ENCODE peak calls at places on chromosome 17, in seven cellular contexts. One of them, this sample, is unnamed.

GRCh38 chr17:43591750-43592562 is 45.8 kb upstream of the ETV4 start:
- DNase-seq in H9: no peak
- DNase-seq in endothelial cell of umbilical vein: peak; percentile 94
- DNase-seq in SK-N-SH: peak; percentile 52
- DNase-seq in transverse colon: peak; percentile 39
- DNase-seq in testis: peak; percentile 29
- DNase-seq in IMR-90: peak; percentile 92
- DNase-seq in this sample: peak; percentile 68

GRCh38 chr17:3636908-3637373 is 381 bp downstream of the CTNS start:
- DNase-seq in H9: no peak
- DNase-seq in endothelial cell of umbilical vein: no peak
- DNase-seq in SK-N-SH: no peak
- DNase-seq in transverse colon: no peak
- DNase-seq in testis: no peak
- DNase-seq in IMR-90: no peak
- DNase-seq in this sample: no peak

GRCh38 chr17:2400474-2400866 is 390 bp downstream of the MNT start:
- DNase-seq in H9: peak; percentile 82
- DNase-seq in endothelial cell of umbilical vein: peak; percentile 51
- DNase-seq in SK-N-SH: peak; percentile 51
- DNase-seq in transverse colon: peak; percentile 61
- DNase-seq in testis: no peak
- DNase-seq in IMR-90: no peak
- DNase-seq in this sample: peak; percentile 44

GRCh38 chr17:57555636-57556175 is 189.4 kb downstream of the CCDC182 start:
- DNase-seq in H9: no peak
- DNase-seq in endothelial cell of umbilical vein: no peak
- DNase-seq in SK-N-SH: no peak
- DNase-seq in transverse colon: no peak
- DNase-seq in testis: no peak
- DNase-seq in IMR-90: no peak
- DNase-seq in this sample: no peak

GRCh38 chr17:72118588-72119279 is 2.1 kb upstream of the SOX9 start:
- DNase-seq in H9: peak; percentile 84
- DNase-seq in endothelial cell of umbilical vein: peak; percentile 37
- DNase-seq in SK-N-SH: peak; percentile 83
- DNase-seq in transverse colon: peak; percentile 81
- DNase-seq in testis: peak; percentile 91
- DNase-seq in IMR-90: peak; percentile 88
- DNase-seq in this sample: peak; percentile 80

GRCh38 chr17:78781339-78782304 is at the start of gene CYTH1:
- DNase-seq in H9: peak; percentile 67
- DNase-seq in endothelial cell of umbilical vein: peak; percentile 41
- DNase-seq in SK-N-SH: peak; percentile 75
- DNase-seq in transverse colon: peak; percentile 59
- DNase-seq in testis: peak; percentile 47
- DNase-seq in IMR-90: no peak
- DNase-seq in this sample: peak; percentile 61

GRCh38 chr17:13560935-13561334 is 40.8 kb downstream of the HS3ST3A1 start:
- DNase-seq in H9: no peak
- DNase-seq in endothelial cell of umbilical vein: no peak
- DNase-seq in SK-N-SH: no peak
- DNase-seq in transverse colon: no peak
- DNase-seq in testis: no peak
- DNase-seq in IMR-90: no peak
- DNase-seq in this sample: no peak

GRCh38 chr17:15260376-15261062 is 4.6 kb downstream of the PMP22 start:
- DNase-seq in H9: peak; percentile 90
- DNase-seq in endothelial cell of umbilical vein: peak; percentile 89
- DNase-seq in SK-N-SH: peak; percentile 94
- DNase-seq in transverse colon: peak; percentile 85
- DNase-seq in testis: peak; percentile 88
- DNase-seq in IMR-90: peak; percentile 88
- DNase-seq in this sample: peak; percentile 85

GRCh38 chr17:49496183-49496865 is 1.2 kb downstream of the NGFR start:
- DNase-seq in H9: peak; percentile 86
- DNase-seq in endothelial cell of umbilical vein: peak; percentile 25
- DNase-seq in SK-N-SH: peak; percentile 96
- DNase-seq in transverse colon: peak; percentile 78
- DNase-seq in testis: peak; percentile 89
- DNase-seq in IMR-90: peak; percentile 28
- DNase-seq in this sample: peak; percentile 92

DNA sequence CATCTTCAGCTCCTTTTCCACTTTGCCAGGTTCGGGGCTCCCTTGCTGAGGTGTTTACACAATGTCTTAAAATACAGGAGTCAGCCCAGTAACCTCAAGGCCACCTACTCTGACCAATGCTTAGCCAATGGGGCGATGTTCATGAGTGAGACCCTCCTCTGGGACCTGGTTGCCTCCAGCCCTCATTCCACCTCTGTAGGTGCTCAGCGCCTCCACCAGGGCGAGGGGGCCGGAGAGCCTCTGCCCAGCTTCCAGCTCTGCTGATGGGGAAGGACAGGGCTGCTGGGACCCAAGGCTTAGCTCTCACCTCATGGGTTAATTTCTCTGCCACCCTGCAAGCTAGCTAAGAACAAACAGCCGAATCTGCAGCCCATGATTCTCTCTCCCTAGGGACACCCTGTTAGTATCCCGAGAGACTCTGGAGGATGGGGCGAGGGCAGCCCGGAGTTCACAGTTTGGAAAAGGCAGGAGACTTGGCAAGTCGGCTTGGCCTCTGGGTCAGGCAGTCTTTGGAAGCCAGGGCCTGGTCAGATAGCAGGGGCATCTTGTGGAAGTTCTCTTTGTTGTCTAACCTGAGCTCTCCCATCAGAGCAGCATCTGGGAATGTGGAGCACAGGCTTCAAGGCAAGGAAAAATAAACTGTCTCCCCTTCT is 16.2 kb downstream of the SRCIN1 start:
- DNase-seq in H9: no peak
- DNase-seq in endothelial cell of umbilical vein: no peak
- DNase-seq in SK-N-SH: no peak
- DNase-seq in transverse colon: no peak
- DNase-seq in testis: no peak
- DNase-seq in IMR-90: no peak
- DNase-seq in this sample: no peak
- TF ChIP-seq CTCF in H9: peak; percentile 18
- TF ChIP-seq CTCF in endothelial cell of umbilical vein: no peak
- TF ChIP-seq CTCF in SK-N-SH: no peak
- TF ChIP-seq CTCF in transverse colon: no peak
- TF ChIP-seq CTCF in testis: no peak
- TF ChIP-seq CTCF in IMR-90: no peak
- TF ChIP-seq CTCF in this sample: no peak

GRCh38 chr17:17605747-17606083 is 14.2 kb upstream of the PEMT start:
- DNase-seq in H9: no peak
- DNase-seq in endothelial cell of umbilical vein: no peak
- DNase-seq in SK-N-SH: no peak
- DNase-seq in transverse colon: no peak
- DNase-seq in testis: no peak
- DNase-seq in IMR-90: peak; percentile 58
- DNase-seq in this sample: no peak

GRCh38 chr17:17612085-17613022 is 20.8 kb upstream of the PEMT start:
- DNase-seq in H9: no peak
- DNase-seq in endothelial cell of umbilical vein: no peak
- DNase-seq in SK-N-SH: no peak
- DNase-seq in transverse colon: no peak
- DNase-seq in testis: no peak
- DNase-seq in IMR-90: no peak
- DNase-seq in this sample: no peak

GRCh38 chr17:17605083-17605746 is 13.7 kb upstream of the PEMT start:
- DNase-seq in H9: no peak
- DNase-seq in endothelial cell of umbilical vein: no peak
- DNase-seq in SK-N-SH: no peak
- DNase-seq in transverse colon: no peak
- DNase-seq in testis: no peak
- DNase-seq in IMR-90: no peak
- DNase-seq in this sample: no peak

GRCh38 chr17:17606416-17607000 is 15.0 kb upstream of the PEMT start:
- DNase-seq in H9: no peak
- DNase-seq in endothelial cell of umbilical vein: no peak
- DNase-seq in SK-N-SH: no peak
- DNase-seq in transverse colon: no peak
- DNase-seq in testis: no peak
- DNase-seq in IMR-90: no peak
- DNase-seq in this sample: peak; percentile 38

GRCh38 chr17:17609121-17609520 is 17.6 kb upstream of the PEMT start:
- DNase-seq in H9: peak; percentile 79
- DNase-seq in endothelial cell of umbilical vein: no peak
- DNase-seq in SK-N-SH: no peak
- DNase-seq in transverse colon: no peak
- DNase-seq in testis: no peak
- DNase-seq in IMR-90: no peak
- DNase-seq in this sample: peak; percentile 24
- H3K27me3 ChIP-seq in H9: no peaks in the 10 kb centered on the region
- H3K27me3 ChIP-seq in endothelial cell of umbilical vein: peaks cover 2% of the 10 kb centered on the region
- H3K27me3 ChIP-seq in SK-N-SH: no peaks in the 10 kb centered on the region
- H3K27me3 ChIP-seq in transverse colon: no peaks in the 10 kb centered on the region
- H3K27me3 ChIP-seq in testis: no peaks in the 10 kb centered on the region
- H3K27me3 ChIP-seq in IMR-90: peaks cover 4% of the 10 kb centered on the region
- H3K27me3 ChIP-seq in this sample: no peaks in the 10 kb centered on the region

GRCh38 chr17:82105417-82105881 is 7.4 kb upstream of the FASN start:
- DNase-seq in H9: no peak
- DNase-seq in endothelial cell of umbilical vein: no peak
- DNase-seq in SK-N-SH: no peak
- DNase-seq in transverse colon: no peak
- DNase-seq in testis: no peak
- DNase-seq in IMR-90: no peak
- DNase-seq in this sample: no peak

GRCh38 chr17:82105882-82106696 is 8.1 kb upstream of the FASN start:
- DNase-seq in H9: peak; percentile 95
- DNase-seq in endothelial cell of umbilical vein: no peak
- DNase-seq in SK-N-SH: peak; percentile 97
- DNase-seq in transverse colon: peak; percentile 78
- DNase-seq in testis: peak; percentile 46
- DNase-seq in IMR-90: peak; percentile 37
- DNase-seq in this sample: peak; percentile 81

GRCh38 chr17:82104797-82105416 is 6.9 kb upstream of the FASN start:
- DNase-seq in H9: no peak
- DNase-seq in endothelial cell of umbilical vein: no peak
- DNase-seq in SK-N-SH: no peak
- DNase-seq in transverse colon: no peak
- DNase-seq in testis: no peak
- DNase-seq in IMR-90: no peak
- DNase-seq in this sample: no peak

GRCh38 chr17:82101767-82102679 is 4.0 kb upstream of the FASN start:
- DNase-seq in H9: no peak
- DNase-seq in endothelial cell of umbilical vein: no peak
- DNase-seq in SK-N-SH: no peak
- DNase-seq in transverse colon: no peak
- DNase-seq in testis: no peak
- DNase-seq in IMR-90: no peak
- DNase-seq in this sample: no peak

DNA sequence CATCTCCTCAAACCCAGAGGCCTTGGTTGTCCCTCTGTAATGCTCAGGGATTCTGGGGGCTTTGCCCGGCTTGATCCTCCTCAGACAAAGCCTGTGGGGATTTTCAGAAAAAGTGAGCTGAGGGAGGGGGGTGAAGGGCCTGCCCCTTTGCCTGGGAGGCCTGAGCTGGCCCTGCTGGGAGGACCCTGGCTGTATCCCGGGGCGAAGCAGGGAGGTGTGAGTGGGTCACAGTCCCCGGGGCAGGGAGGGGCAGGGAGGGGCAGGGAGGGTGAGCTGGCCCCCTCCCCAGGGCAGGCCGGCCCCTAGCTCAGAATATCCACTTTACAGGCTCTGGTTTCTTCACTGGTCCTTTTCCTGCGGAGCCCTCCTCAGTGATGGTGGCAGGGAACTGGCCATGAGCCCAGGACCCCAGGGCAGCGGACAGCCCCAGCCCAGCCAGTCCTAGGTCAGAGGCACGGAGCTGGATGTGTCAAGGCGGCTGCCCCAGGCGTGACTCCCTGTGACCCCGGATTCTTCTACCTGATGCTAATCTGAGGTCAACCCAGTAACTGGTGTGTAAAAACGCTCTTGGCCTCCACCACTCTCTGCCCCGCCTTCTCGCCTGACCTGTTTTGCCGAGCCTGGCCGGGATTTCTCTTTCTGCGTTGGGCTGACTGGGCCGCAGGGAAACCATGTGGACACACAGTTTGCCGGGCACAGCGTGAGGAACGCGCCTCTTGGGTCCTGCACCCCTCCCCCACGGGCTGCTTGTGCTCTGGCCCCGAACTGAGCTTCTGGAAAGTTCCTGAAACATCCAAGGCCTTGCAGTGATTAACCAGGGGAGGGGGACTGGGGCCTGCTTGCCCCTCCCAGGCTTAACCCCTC is 5.8 kb upstream of the FASN start:
- DNase-seq in H9: peak; percentile 83
- DNase-seq in endothelial cell of umbilical vein: no peak
- DNase-seq in SK-N-SH: no peak
- DNase-seq in transverse colon: peak; percentile 63
- DNase-seq in testis: peak; percentile 85
- DNase-seq in IMR-90: no peak
- DNase-seq in this sample: peak; percentile 28
- H3K4me1 ChIP-seq in H9: no peaks in the 10 kb centered on the region
- H3K4me1 ChIP-seq in endothelial cell of umbilical vein: peaks cover 17% of the 10 kb centered on the region
- H3K4me1 ChIP-seq in SK-N-SH: peaks cover 85% of the 10 kb centered on the region
- H3K4me1 ChIP-seq in transverse colon: peaks cover 68% of the 10 kb centered on the region
- H3K4me1 ChIP-seq in testis: peaks cover 53% of the 10 kb centered on the region
- H3K4me1 ChIP-seq in IMR-90: peaks cover 21% of the 10 kb centered on the region
- H3K4me1 ChIP-seq in this sample: peaks cover 49% of the 10 kb centered on the region

GRCh38 chr17:37106049-37106448 is 157.3 kb downstream of the AATF start:
- DNase-seq in H9: no peak
- DNase-seq in endothelial cell of umbilical vein: no peak
- DNase-seq in SK-N-SH: no peak
- DNase-seq in transverse colon: no peak
- DNase-seq in testis: no peak
- DNase-seq in IMR-90: no peak
- DNase-seq in this sample: no peak

GRCh38 chr17:37101306-37101705 is 152.6 kb downstream of the AATF start:
- DNase-seq in H9: no peak
- DNase-seq in endothelial cell of umbilical vein: no peak
- DNase-seq in SK-N-SH: no peak
- DNase-seq in transverse colon: no peak
- DNase-seq in testis: no peak
- DNase-seq in IMR-90: no peak
- DNase-seq in this sample: no peak

GRCh38 chr17:37100231-37100630 is 151.5 kb downstream of the AATF start:
- DNase-seq in H9: no peak
- DNase-seq in endothelial cell of umbilical vein: no peak
- DNase-seq in SK-N-SH: no peak
- DNase-seq in transverse colon: no peak
- DNase-seq in testis: no peak
- DNase-seq in IMR-90: no peak
- DNase-seq in this sample: no peak

GRCh38 chr17:37098910-37099664 is 150.3 kb downstream of the AATF start:
- DNase-seq in H9: no peak
- DNase-seq in endothelial cell of umbilical vein: no peak
- DNase-seq in SK-N-SH: no peak
- DNase-seq in transverse colon: no peak
- DNase-seq in testis: no peak
- DNase-seq in IMR-90: peak; percentile 57
- DNase-seq in this sample: no peak

DNA sequence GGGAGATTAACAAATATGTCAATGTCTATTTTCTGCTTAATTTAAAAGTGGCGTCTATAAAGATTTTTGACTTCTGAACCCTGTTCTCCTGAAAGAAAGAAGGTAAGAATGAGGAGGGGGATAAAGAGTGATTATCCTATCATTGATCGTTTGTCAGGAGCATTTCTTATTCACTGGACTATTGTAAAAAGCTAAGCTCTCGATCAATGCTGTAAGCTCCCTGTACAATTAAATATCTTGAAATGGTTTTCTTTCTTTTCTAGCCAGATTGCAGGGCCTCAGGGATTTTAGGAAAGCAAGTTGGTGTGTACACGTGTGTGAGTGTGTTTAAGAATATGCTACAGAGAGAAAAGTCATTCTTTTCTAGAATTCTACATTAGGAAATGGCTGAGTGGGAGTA is 154.4 kb downstream of the AATF start:
- DNase-seq in H9: no peak
- DNase-seq in endothelial cell of umbilical vein: no peak
- DNase-seq in SK-N-SH: no peak
- DNase-seq in transverse colon: no peak
- DNase-seq in testis: no peak
- DNase-seq in IMR-90: no peak
- DNase-seq in this sample: no peak
- TF ChIP-seq CTCF in H9: no peak
- TF ChIP-seq CTCF in endothelial cell of umbilical vein: no peak
- TF ChIP-seq CTCF in SK-N-SH: no peak
- TF ChIP-seq CTCF in transverse colon: no peak
- TF ChIP-seq CTCF in testis: no peak
- TF ChIP-seq CTCF in IMR-90: no peak
- TF ChIP-seq CTCF in this sample: no peak

This sample was measured in BE2C.